ENCODE peak calls at places on chromosome 9, in five cellular contexts. One of them, this sample, is unnamed.

GRCh38 chr9:77469515-77470197 is 178.5 kb downstream of the GNA14 start:
- DNase-seq in heart left ventricle: no peak
- DNase-seq in keratinocyte: peak
- DNase-seq in stomach: no peak
- DNase-seq in fibroblast of lung: no peak
- DNase-seq in this sample: no peak

GRCh38 chr9:116156621-116157314 is 3.2 kb downstream of the PAPPA start:
- DNase-seq in heart left ventricle: peak
- DNase-seq in keratinocyte: no peak
- DNase-seq in stomach: peak
- DNase-seq in fibroblast of lung: peak
- DNase-seq in this sample: peak

GRCh38 chr9:124354364-124355031 is 60.7 kb downstream of the PSMB7 start:
- DNase-seq in heart left ventricle: no peak
- DNase-seq in keratinocyte: no peak
- DNase-seq in stomach: no peak
- DNase-seq in fibroblast of lung: no peak
- DNase-seq in this sample: no peak

GRCh38 chr9:32701321-32702022 is 66.0 kb upstream of the TAF1L start:
- DNase-seq in heart left ventricle: no peak
- DNase-seq in keratinocyte: no peak
- DNase-seq in stomach: no peak
- DNase-seq in fibroblast of lung: no peak
- DNase-seq in this sample: no peak

GRCh38 chr9:4155224-4156026 is 144.4 kb downstream of the GLIS3 start:
- DNase-seq in heart left ventricle: no peak
- DNase-seq in keratinocyte: no peak
- DNase-seq in stomach: no peak
- DNase-seq in fibroblast of lung: no peak
- DNase-seq in this sample: no peak

GRCh38 chr9:120931278-120932085 is 4.9 kb upstream of the TRAF1 start:
- DNase-seq in heart left ventricle: peak
- DNase-seq in keratinocyte: no peak
- DNase-seq in stomach: peak
- DNase-seq in fibroblast of lung: peak
- DNase-seq in this sample: no peak

GRCh38 chr9:92735907-92736600 is 28.6 kb downstream of the BICD2 start:
- DNase-seq in heart left ventricle: no peak
- DNase-seq in keratinocyte: no peak
- DNase-seq in stomach: no peak
- DNase-seq in fibroblast of lung: no peak
- DNase-seq in this sample: no peak

GRCh38 chr9:122551371-122551770 is 1.5 kb upstream of the OR1N2 start:
- DNase-seq in heart left ventricle: no peak
- DNase-seq in keratinocyte: no peak
- DNase-seq in stomach: no peak
- DNase-seq in fibroblast of lung: no peak
- DNase-seq in this sample: no peak

GRCh38 chr9:76269789-76270188 is 124.4 kb downstream of the RFK start:
- DNase-seq in heart left ventricle: no peak
- DNase-seq in keratinocyte: peak
- DNase-seq in stomach: no peak
- DNase-seq in fibroblast of lung: peak
- DNase-seq in this sample: no peak

GRCh38 chr9:105711867-105712266 is 17.5 kb downstream of the TMEM38B start:
- DNase-seq in heart left ventricle: no peak
- DNase-seq in keratinocyte: no peak
- DNase-seq in stomach: no peak
- DNase-seq in fibroblast of lung: no peak
- DNase-seq in this sample: no peak

GRCh38 chr9:127012250-127012649 is 97.7 kb downstream of the RALGPS1 start:
- DNase-seq in heart left ventricle: no peak
- DNase-seq in keratinocyte: no peak
- DNase-seq in stomach: no peak
- DNase-seq in fibroblast of lung: no peak
- DNase-seq in this sample: no peak

GRCh38 chr9:127011772-127012171 is 97.2 kb downstream of the RALGPS1 start:
- DNase-seq in heart left ventricle: no peak
- DNase-seq in keratinocyte: no peak
- DNase-seq in stomach: no peak
- DNase-seq in fibroblast of lung: no peak
- DNase-seq in this sample: no peak

GRCh38 chr9:127015926-127016512 is 101.4 kb downstream of the RALGPS1 start:
- DNase-seq in heart left ventricle: no peak
- DNase-seq in keratinocyte: no peak
- DNase-seq in stomach: no peak
- DNase-seq in fibroblast of lung: no peak
- DNase-seq in this sample: no peak

GRCh38 chr9:127013597-127013996 is 99.0 kb downstream of the RALGPS1 start:
- DNase-seq in heart left ventricle: no peak
- DNase-seq in keratinocyte: no peak
- DNase-seq in stomach: no peak
- DNase-seq in fibroblast of lung: no peak
- DNase-seq in this sample: no peak

GRCh38 chr9:127014210-127014609 is 99.6 kb downstream of the RALGPS1 start:
- DNase-seq in heart left ventricle: no peak
- DNase-seq in keratinocyte: no peak
- DNase-seq in stomach: no peak
- DNase-seq in fibroblast of lung: no peak
- DNase-seq in this sample: no peak
- H3K27ac ChIP-seq in heart left ventricle: peak
- H3K27ac ChIP-seq in keratinocyte: no peak
- H3K27ac ChIP-seq in stomach: no peak
- H3K27ac ChIP-seq in fibroblast of lung: no peak
- H3K27ac ChIP-seq in this sample: peak

DNA sequence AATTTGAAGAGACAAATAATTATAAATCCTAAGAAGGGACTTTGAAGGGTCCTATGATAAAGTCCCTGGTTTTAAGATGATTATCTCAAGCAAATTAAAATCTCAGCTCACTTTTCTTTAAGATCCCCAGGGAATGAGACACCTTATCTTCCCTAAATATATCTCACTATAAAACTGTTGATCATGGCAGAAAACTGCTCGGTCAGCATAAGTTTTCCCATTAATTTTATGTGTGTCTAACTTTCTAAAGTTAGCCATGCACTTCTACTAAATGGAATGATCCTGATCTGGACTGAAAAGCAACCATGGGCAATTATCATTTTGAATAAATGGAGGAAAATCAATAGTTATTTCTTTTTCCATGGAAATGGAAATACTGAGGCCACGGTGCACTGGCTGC is 314.5 kb downstream of the TRPM3 start:
- DNase-seq in heart left ventricle: no peak
- DNase-seq in keratinocyte: no peak
- DNase-seq in stomach: no peak
- DNase-seq in fibroblast of lung: no peak
- DNase-seq in this sample: no peak
- H3K27ac ChIP-seq in heart left ventricle: no peak
- H3K27ac ChIP-seq in keratinocyte: no peak
- H3K27ac ChIP-seq in stomach: no peak
- H3K27ac ChIP-seq in fibroblast of lung: no peak
- H3K27ac ChIP-seq in this sample: no peak

DNA sequence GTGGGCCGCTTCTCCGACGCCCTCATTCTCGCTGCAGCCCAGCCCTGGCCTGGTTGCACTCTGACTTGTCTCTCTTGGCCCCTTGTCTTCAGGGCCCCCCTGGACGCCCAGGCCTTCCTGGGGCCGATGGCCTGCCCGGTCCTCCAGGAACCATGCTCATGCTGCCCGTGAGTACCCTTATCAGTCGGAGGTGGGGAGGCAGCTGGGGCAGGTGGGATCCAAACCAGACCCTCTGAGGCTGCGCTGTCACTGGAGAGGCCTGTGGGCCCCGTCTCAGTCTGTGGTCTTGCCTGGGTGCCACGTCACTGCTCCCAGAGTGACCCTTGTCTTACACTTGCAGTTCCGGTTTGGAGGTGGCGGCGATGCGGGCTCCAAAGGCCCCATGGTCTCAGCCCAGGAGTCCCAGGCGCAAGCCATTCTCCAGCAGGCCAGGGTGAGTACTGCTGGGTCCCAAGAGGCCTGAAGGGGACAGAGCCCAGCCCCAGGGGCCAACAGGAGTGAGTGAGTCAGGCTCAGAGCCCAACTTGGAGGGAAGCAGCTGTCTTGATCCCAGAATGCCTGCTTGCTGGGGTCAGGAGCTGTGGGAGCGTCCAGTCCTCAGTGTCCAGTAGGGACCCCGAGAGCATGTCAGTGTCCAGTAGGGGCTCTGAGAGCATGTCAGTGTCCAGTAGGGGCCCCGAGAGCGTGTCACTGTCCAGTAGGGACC is 109.0 kb downstream of the COL5A1 start:
- DNase-seq in heart left ventricle: no peak
- DNase-seq in keratinocyte: no peak
- DNase-seq in stomach: no peak
- DNase-seq in fibroblast of lung: no peak
- DNase-seq in this sample: no peak
- H3K27ac ChIP-seq in heart left ventricle: no peak
- H3K27ac ChIP-seq in keratinocyte: no peak
- H3K27ac ChIP-seq in stomach: no peak
- H3K27ac ChIP-seq in fibroblast of lung: no peak
- H3K27ac ChIP-seq in this sample: no peak

DNA sequence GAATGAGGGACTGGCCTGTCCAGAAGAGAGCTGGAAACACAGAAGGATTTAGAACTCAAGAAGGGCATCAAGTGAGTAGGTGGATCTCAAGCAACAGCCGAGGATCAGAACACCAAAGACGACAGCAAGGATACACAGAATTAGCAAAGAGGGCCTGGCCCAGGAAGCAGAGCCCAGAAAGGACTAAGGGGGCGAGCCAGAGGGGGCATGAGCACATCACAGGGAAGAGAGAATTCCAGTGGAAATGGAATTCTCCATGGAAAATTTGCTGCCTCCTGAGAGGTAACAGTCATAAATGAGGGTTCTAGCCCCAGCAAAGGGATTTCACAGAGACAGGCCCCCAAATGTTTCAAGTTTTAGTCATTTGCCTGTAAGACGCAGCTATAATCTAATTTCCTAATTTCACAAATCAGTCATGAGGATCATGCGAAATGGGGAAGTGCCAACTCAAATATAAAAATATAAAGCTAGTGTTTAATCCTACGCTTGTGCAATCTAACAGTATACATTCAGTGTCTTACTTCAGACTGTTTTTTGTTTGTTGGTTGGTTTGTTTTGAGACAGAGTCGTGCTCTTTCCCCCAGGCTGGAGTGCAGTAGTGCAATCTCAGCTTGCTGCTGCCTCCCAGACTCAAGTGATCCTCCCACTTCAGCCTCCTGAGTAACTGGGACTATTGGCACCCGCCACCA is 46.7 kb downstream of the FNBP1 start:
- DNase-seq in heart left ventricle: no peak
- DNase-seq in keratinocyte: no peak
- DNase-seq in stomach: no peak
- DNase-seq in fibroblast of lung: peak
- DNase-seq in this sample: no peak
- H3K27ac ChIP-seq in heart left ventricle: peak
- H3K27ac ChIP-seq in keratinocyte: no peak
- H3K27ac ChIP-seq in stomach: peak
- H3K27ac ChIP-seq in fibroblast of lung: peak
- H3K27ac ChIP-seq in this sample: peak

GRCh38 chr9:88174324-88174723 is 36.0 kb upstream of the SPATA31C2 start:
- DNase-seq in heart left ventricle: no peak
- DNase-seq in keratinocyte: no peak
- DNase-seq in stomach: no peak
- DNase-seq in fibroblast of lung: no peak
- DNase-seq in this sample: no peak
- H3K27ac ChIP-seq in heart left ventricle: no peak
- H3K27ac ChIP-seq in keratinocyte: no peak
- H3K27ac ChIP-seq in stomach: no peak
- H3K27ac ChIP-seq in fibroblast of lung: no peak
- H3K27ac ChIP-seq in this sample: no peak

GRCh38 chr9:137612741-137613142 is 6.1 kb upstream of the EHMT1 start:
- DNase-seq in heart left ventricle: no peak
- DNase-seq in keratinocyte: no peak
- DNase-seq in stomach: no peak
- DNase-seq in fibroblast of lung: no peak
- DNase-seq in this sample: no peak

GRCh38 chr9:137614631-137615386 is 4.0 kb upstream of the EHMT1 start:
- DNase-seq in heart left ventricle: no peak
- DNase-seq in keratinocyte: no peak
- DNase-seq in stomach: peak
- DNase-seq in fibroblast of lung: no peak
- DNase-seq in this sample: no peak

GRCh38 chr9:137613259-137613658 is 5.5 kb upstream of the EHMT1 start:
- DNase-seq in heart left ventricle: no peak
- DNase-seq in keratinocyte: no peak
- DNase-seq in stomach: no peak
- DNase-seq in fibroblast of lung: no peak
- DNase-seq in this sample: no peak

GRCh38 chr9:137615387-137615871 is 3.4 kb upstream of the EHMT1 start:
- DNase-seq in heart left ventricle: no peak
- DNase-seq in keratinocyte: no peak
- DNase-seq in stomach: no peak
- DNase-seq in fibroblast of lung: no peak
- DNase-seq in this sample: no peak

GRCh38 chr9:137613738-137614523 is 4.9 kb upstream of the EHMT1 start:
- DNase-seq in heart left ventricle: no peak
- DNase-seq in keratinocyte: no peak
- DNase-seq in stomach: no peak
- DNase-seq in fibroblast of lung: no peak
- DNase-seq in this sample: no peak
- H3K27ac ChIP-seq in heart left ventricle: no peak
- H3K27ac ChIP-seq in keratinocyte: peak
- H3K27ac ChIP-seq in stomach: peak
- H3K27ac ChIP-seq in fibroblast of lung: no peak
- H3K27ac ChIP-seq in this sample: peak

DNA sequence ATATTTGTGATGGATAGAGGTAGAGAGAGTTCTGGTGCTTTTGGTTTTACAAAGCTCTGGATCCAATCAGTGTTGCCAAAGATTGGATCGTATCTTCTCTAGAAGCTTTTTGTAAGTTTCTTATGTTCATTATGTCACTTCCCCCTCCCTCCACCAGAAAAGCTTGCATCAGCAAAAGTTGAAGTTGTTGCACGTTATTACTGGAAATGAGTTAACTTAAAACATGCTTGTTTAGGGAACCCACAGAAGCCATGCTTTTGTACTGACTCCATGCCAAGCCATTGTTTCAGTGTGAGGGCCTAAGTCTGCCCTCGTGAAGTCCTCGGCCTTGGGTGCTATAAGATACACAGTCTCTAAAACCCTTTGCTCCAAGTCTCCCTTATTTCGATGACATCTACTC is 186.6 kb downstream of the ERCC6L2 start:
- DNase-seq in heart left ventricle: no peak
- DNase-seq in keratinocyte: no peak
- DNase-seq in stomach: no peak
- DNase-seq in fibroblast of lung: peak
- DNase-seq in this sample: no peak
- H3K27ac ChIP-seq in heart left ventricle: no peak
- H3K27ac ChIP-seq in keratinocyte: no peak
- H3K27ac ChIP-seq in stomach: no peak
- H3K27ac ChIP-seq in fibroblast of lung: no peak
- H3K27ac ChIP-seq in this sample: peak

This sample was measured in transverse colon.